ENCODE peak calls at places on chromosomes 7 and 10, in six cellular contexts. A is HepG2, N is A549, K is GM12878, O is upper lobe of left lung, W is K562. R is an unnamed sample. For H3K9me3, the result is how much of the 10 kb centered on the place peaks cover.

GRCh38 chr7:44461387-44461786 is 29.1 kb downstream of the NUDCD3 start:
- ATAC-seq in K (peak), W (peak), N (no peak), A (no peak), O (no peak), R (no peak)

GRCh38 chr7:46205478-46205877 is 284.4 kb upstream of the IGFBP3 start:
- ATAC-seq in O (no peak), W (no peak), N (peak), K (no peak), A (no peak), R (no peak)

GRCh38 chr10:94225589-94225988 is 137.2 kb downstream of the NOC3L start:
- ATAC-seq in N (peak), O (no peak), W (no peak), A (no peak), K (no peak), R (peak)

GRCh38 chr10:110008518-110009339 is 945 bp downstream of the ADD3 start:
- ATAC-seq in N (peak), W (peak), K (peak), O (no peak), A (peak), R (no peak)

GRCh38 chr7:144941127-144941526 is 105.3 kb upstream of the TPK1 start:
- ATAC-seq in A (no peak), N (no peak), W (no peak), K (no peak), O (no peak), R (no peak)

GRCh38 chr10:86083206-86083605 is 283.4 kb downstream of the GRID1 start:
- ATAC-seq in W (no peak), O (no peak), K (no peak), A (no peak), N (no peak), R (no peak)

GRCh38 chr7:26156454-26157365 is 4.7 kb downstream of the NFE2L3 start:
- ATAC-seq in W (no peak), K (peak), A (no peak), O (peak), N (peak), R (no peak)

GRCh38 chr10:106217627-106218026 is 946.9 kb downstream of the SORCS1 start:
- ATAC-seq in O (no peak), A (no peak), N (no peak), K (no peak), W (no peak), R (no peak)

GRCh38 chr7:80614911-80615310 is 23.5 kb upstream of the CD36 start:
- ATAC-seq in A (no peak), W (no peak), K (no peak), O (no peak), N (no peak), R (no peak)

GRCh38 chr10:105577865-105578607 is 936.9 kb downstream of the SORCS3 start:
- ATAC-seq in N (no peak), K (no peak), O (no peak), W (no peak), A (no peak), R (no peak)

GRCh38 chr10:69460576-69461242 is 9.4 kb downstream of the TSPAN15 start:
- ATAC-seq in O (no peak), K (no peak), N (no peak), W (no peak), A (no peak), R (no peak)

GRCh38 chr10:102394801-102395676 is 466 bp upstream of the NFKB2 start:
- ATAC-seq in A (peak), K (peak), O (peak), N (peak), W (peak), R (peak)

GRCh38 chr7:88357295-88357694 is 50.6 kb upstream of the STEAP4 start:
- ATAC-seq in K (peak), N (peak), W (no peak), O (peak), A (peak), R (no peak)

GRCh38 chr10:113539789-113540188 is 13.1 kb upstream of the HABP2 start:
- ATAC-seq in A (peak), W (no peak), O (no peak), K (no peak), N (peak), R (no peak)

GRCh38 chr7:128453836-128454804 is 1.6 kb upstream of the HILPDA start:
- ATAC-seq in A (no peak), W (no peak), O (peak), N (no peak), K (no peak), R (peak)

GRCh38 chr10:70120417-70120816 is 12.2 kb downstream of the AIFM2 start:
- ATAC-seq in O (no peak), K (no peak), A (no peak), W (no peak), N (no peak), R (no peak)

GRCh38 chr7:139648941-139649425 is 125.5 kb downstream of the CLEC2L start:
- ATAC-seq in N (peak), W (peak), O (peak), K (peak), A (peak), R (peak)

GRCh38 chr10:118595598-118596425 is at the start of gene PRLHR:
- ATAC-seq in K (no peak), N (peak), W (no peak), O (no peak), A (peak), R (no peak)

GRCh38 chr7:83731154-83731553 is 82.2 kb upstream of the SEMA3E start:
- ATAC-seq in W (no peak), N (no peak), K (peak), O (no peak), A (no peak), R (no peak)

GRCh38 chr7:2808891-2809660 is 35.0 kb downstream of the GNA12 start:
- ATAC-seq in N (no peak), O (no peak), A (no peak), K (peak), W (no peak), R (no peak)

GRCh38 chr10:118832242-118832651 is 77.5 kb upstream of the CACUL1 start:
- ATAC-seq in W (no peak), N (no peak), A (no peak), K (no peak), O (no peak), R (peak)

GRCh38 chr7:146401939-146402338 is 285.3 kb downstream of the CNTNAP2 start:
- ATAC-seq in N (no peak), W (no peak), K (no peak), O (no peak), A (no peak), R (no peak)

GRCh38 chr7:146405737-146406136 is 289.1 kb downstream of the CNTNAP2 start:
- ATAC-seq in O (no peak), W (no peak), N (no peak), A (no peak), K (no peak), R (no peak)
- TF ChIP-seq EP300 in O (no peak), W (no peak), N (no peak), A (no peak), K (no peak), R (no peak)

GRCh38 chr10:52965938-52966401 is 193.4 kb upstream of the MBL2 start:
- ATAC-seq in K (peak), A (peak), O (no peak), N (no peak), W (no peak), R (no peak)
- H3K27ac ChIP-seq in K (peak), A (no peak), O (no peak), N (no peak), W (no peak), R (no peak)

GRCh38 chr7:158391141-158391540 is 196.5 kb downstream of the PTPRN2 start:
- ATAC-seq in K (no peak), W (peak), O (no peak), A (no peak), N (no peak), R (no peak)

GRCh38 chr7:158392251-158392650 is 195.4 kb downstream of the PTPRN2 start:
- ATAC-seq in N (no peak), K (no peak), W (no peak), A (no peak), O (no peak), R (no peak)

GRCh38 chr7:158390460-158390859 is 197.2 kb downstream of the PTPRN2 start:
- ATAC-seq in K (no peak), A (no peak), W (no peak), N (no peak), O (no peak), R (no peak)

GRCh38 chr7:158389514-158390425 is 197.9 kb downstream of the PTPRN2 start:
- ATAC-seq in A (no peak), N (no peak), W (no peak), O (no peak), K (no peak), R (no peak)

DNA sequence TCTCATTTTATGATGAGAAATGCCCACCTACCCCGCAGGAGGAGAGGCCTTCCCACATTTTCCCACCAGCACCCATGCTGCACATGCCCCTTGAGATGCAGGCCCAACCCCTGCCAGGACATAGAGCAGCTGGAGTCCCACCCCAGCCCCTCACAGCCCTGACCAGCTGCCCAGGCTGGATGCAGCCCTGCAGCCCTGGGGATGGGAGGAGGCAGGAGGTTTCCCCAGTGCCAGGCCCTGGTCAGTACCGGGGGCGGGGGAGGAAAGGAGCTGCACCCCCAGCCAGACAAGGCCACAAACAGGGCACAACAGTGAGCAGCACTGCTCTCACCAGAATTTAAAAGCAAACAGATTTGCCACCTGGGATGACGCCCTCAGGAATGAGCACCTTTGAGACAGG is 196.1 kb downstream of the PTPRN2 start:
- ATAC-seq in K (no peak), O (no peak), W (no peak), A (no peak), N (no peak), R (no peak)
- H3K9me3 ChIP-seq in K (under half), O (under half), W (under half), A (under half), N (under half), R (under half)

GRCh38 chr7:47333131-47333887 is 248.6 kb downstream of the TNS3 start:
- ATAC-seq in O (no peak), W (no peak), A (no peak), K (no peak), N (no peak), R (no peak)
- TF ChIP-seq EP300 in O (no peak), W (no peak), A (no peak), K (no peak), N (no peak), R (no peak)

DNA sequence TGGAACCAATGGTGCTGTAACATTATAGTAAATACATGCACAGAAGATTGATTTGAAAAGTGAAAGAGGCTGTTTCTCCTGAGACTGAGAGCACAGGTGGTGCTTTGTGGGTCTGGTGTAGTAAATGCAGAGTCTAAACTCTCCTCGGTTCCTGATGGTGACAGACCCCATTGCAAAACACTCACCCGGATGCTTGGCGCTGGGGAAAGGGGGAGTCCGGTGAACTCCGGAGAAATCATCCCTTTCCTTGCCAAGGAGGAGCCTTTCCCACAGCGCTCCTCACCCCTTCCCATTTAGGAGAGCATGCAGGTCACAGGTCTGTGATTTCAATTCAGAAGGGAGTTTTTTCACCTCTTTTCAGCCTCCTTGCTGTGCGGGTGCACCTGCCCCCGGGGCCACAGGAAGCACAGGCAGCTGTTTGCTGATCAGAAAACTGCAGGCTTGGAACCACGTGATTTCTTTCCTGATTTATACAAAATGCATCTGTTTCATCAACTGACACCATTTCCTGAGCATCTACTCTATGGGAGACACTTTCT is 75.6 kb upstream of the LYZL2 start:
- ATAC-seq in K (peak), O (no peak), W (no peak), N (no peak), A (no peak), R (no peak)
- H3K27ac ChIP-seq in K (peak), O (no peak), W (no peak), N (no peak), A (no peak), R (no peak)

GRCh38 chr10:15847481-15847880 is 12.8 kb downstream of the MINDY3 start:
- ATAC-seq in O (no peak), W (no peak), A (no peak), K (no peak), N (no peak), R (no peak)
- H3K9me3 ChIP-seq in O (under half), W (under half), A (under half), K (under half), N (under half), R (under half)

DNA sequence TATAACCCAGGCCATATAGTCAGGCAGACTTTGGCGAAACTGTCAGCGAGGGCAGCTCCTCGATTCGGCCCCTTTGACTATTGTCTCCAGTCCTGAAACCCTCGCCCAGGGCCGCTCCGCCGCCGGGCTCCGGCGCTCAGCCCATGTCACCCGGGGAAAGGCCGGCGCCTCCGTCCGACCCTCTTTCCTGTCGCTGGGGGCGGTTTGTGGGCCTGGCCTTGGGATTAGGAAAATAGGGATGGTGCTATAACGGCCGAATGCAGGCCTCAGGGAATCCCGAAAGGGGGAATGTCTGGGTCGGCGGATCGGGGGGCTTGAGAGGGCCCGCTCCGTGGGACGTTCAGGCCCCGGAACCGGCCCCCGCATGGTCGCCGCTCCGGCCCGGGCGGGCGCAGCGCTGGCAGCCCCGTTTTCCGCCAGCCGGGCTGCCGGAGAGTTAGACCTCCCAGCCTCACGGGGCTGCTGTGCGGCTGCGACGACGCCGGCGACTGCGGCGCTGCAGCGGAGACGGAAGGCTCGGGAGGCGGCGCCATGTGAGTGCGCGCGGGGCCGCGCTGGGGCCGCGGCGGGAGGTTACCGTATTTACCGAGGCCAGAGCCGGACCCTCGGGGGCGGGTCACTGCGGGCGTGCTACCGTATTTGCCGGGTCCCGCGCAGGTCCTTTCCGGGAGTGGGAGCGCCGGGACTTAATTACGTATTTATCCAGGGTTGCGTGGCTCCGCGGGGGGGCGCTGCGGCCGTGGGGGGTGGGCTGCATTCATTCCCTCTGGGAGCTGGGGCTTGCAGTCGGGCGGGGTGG is 25.9 kb downstream of the ZNF775 start:
- ATAC-seq in W (peak), K (peak), O (peak), A (peak), N (peak), R (peak)
- TF ChIP-seq EP300 in W (peak), K (no peak), O (no peak), A (peak), N (no peak), R (no peak)

GRCh38 chr10:63673246-63673645 is 152.0 kb downstream of the REEP3 start:
- ATAC-seq in K (no peak), W (no peak), A (no peak), N (no peak), O (no peak), R (no peak)
- H3K27ac ChIP-seq in K (no peak), W (no peak), A (no peak), N (no peak), O (peak), R (no peak)

GRCh38 chr7:138554674-138555073 is 94.6 kb downstream of the TRIM24 start:
- ATAC-seq in W (no peak), A (no peak), K (no peak), O (no peak), N (no peak), R (no peak)

GRCh38 chr7:138553805-138554204 is 93.7 kb downstream of the TRIM24 start:
- ATAC-seq in O (no peak), W (no peak), K (no peak), A (peak), N (no peak), R (no peak)

GRCh38 chr7:138556771-138557484 is 96.9 kb downstream of the TRIM24 start:
- ATAC-seq in K (no peak), O (no peak), A (no peak), W (no peak), N (no peak), R (no peak)

GRCh38 chr7:138559448-138559847 is 99.4 kb downstream of the TRIM24 start:
- ATAC-seq in N (no peak), K (no peak), W (no peak), A (peak), O (no peak), R (no peak)

DNA sequence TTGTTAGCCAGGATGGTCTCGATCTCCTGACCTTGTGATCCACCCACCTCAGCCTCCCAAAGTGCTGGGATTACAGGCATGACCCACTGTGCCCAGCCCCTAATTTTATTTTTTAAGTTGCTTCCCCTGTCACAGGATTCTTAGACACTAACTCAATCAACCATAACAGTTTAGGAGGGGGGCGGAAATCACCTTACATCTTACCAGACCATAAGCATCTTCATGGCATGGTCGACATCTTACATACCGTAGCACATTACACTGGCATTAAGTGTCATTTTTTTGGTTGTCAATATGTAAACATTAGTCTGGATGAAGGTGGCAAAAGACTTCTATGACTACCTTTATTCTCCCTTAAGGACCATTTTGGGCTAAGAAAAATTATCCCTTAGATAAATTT is 95.6 kb downstream of the TRIM24 start:
- ATAC-seq in A (no peak), O (no peak), W (no peak), N (no peak), K (no peak), R (no peak)
- H3K9me3 ChIP-seq in A (under half), O (under half), W (under half), N (under half), K (under half), R (under half)